ENCODE peak calls at places on chromosomes 6 and 20, in six cellular contexts. O is esophagus squamous epithelium, W is spleen, N is fibroblast of pulmonary artery, X is ovary, L is transverse colon. Y is an unnamed sample.

GRCh38 chr20:43096471-43096870 is 93.2 kb downstream of the PTPRT start:
- DNase-seq in O (no peak), L (no peak), W (no peak), N (no peak), X (no peak), Y (no peak)

GRCh38 chr6:44696099-44696498 is 308.6 kb downstream of the CDC5L start:
- DNase-seq in W (no peak), L (no peak), O (no peak), N (peak), X (no peak), Y (peak)

GRCh38 chr6:36682328-36683144 is 4.0 kb downstream of the CDKN1A start:
- DNase-seq in O (no peak), L (peak), N (no peak), W (peak), X (no peak), Y (peak)

GRCh38 chr20:699811-700338 is 24.3 kb upstream of the SCRT2 start:
- DNase-seq in O (no peak), L (no peak), X (no peak), N (no peak), W (peak), Y (no peak)

GRCh38 chr6:39426057-39426592 is 103.6 kb upstream of the KCNK16 start:
- DNase-seq in L (no peak), N (peak), O (no peak), W (no peak), X (no peak), Y (peak)

GRCh38 chr20:57388953-57389694 is 2.1 kb upstream of the RBM38 start:
- DNase-seq in O (peak), L (peak), N (peak), W (peak), X (peak), Y (peak)

GRCh38 chr6:34237722-34238506 is 1.2 kb downstream of the HMGA1 start:
- DNase-seq in O (no peak), X (peak), W (peak), L (peak), N (no peak), Y (peak)

GRCh38 chr6:36197739-36198221 is 1.2 kb downstream of the BRPF3 start:
- DNase-seq in X (peak), L (no peak), W (peak), O (no peak), N (no peak), Y (no peak)

GRCh38 chr6:158627168-158627939 is 17.2 kb downstream of the DYNLT1 start:
- DNase-seq in L (no peak), W (no peak), O (no peak), X (no peak), N (no peak), Y (no peak)

GRCh38 chr20:44488551-44488950 is 12.9 kb downstream of the TTPAL start:
- DNase-seq in O (no peak), L (no peak), X (no peak), W (no peak), N (no peak), Y (no peak)

GRCh38 chr6:71349395-71349794 is 60.8 kb downstream of the OGFRL1 start:
- DNase-seq in X (no peak), L (no peak), N (peak), W (no peak), O (no peak), Y (peak)

GRCh38 chr20:14604143-14604542 is 266.7 kb upstream of the FLRT3 start:
- DNase-seq in N (no peak), O (no peak), X (no peak), L (no peak), W (no peak), Y (no peak)

GRCh38 chr6:147054158-147054557 is 150.1 kb upstream of the STXBP5 start:
- DNase-seq in X (no peak), W (no peak), O (no peak), N (no peak), L (no peak), Y (no peak)

GRCh38 chr6:112037783-112038216 is 16.1 kb upstream of the CCN6 start:
- DNase-seq in L (peak), X (no peak), O (no peak), W (no peak), N (peak), Y (peak)

GRCh38 chr6:88872962-88873361 is 90.5 kb downstream of the RNGTT start:
- DNase-seq in L (no peak), X (no peak), O (no peak), W (no peak), N (no peak), Y (no peak)

GRCh38 chr6:53741417-53741816 is 53.4 kb upstream of the LRRC1 start:
- DNase-seq in N (no peak), L (no peak), X (no peak), O (no peak), W (no peak), Y (peak)

GRCh38 chr6:157456524-157456829 is 75.5 kb downstream of the ZDHHC14 start:
- DNase-seq in O (no peak), N (no peak), W (no peak), X (no peak), L (no peak), Y (no peak)

GRCh38 chr6:124203106-124203811 is 399.6 kb downstream of the NKAIN2 start:
- DNase-seq in X (no peak), L (no peak), N (peak), O (no peak), W (no peak), Y (peak)

GRCh38 chr6:141165012-141165411 is 967.7 kb upstream of the GJE1 start:
- DNase-seq in W (no peak), X (no peak), N (no peak), L (no peak), O (no peak), Y (no peak)

GRCh38 chr6:39933669-39934059 is 598 bp downstream of the MOCS1 start:
- DNase-seq in X (no peak), N (no peak), L (no peak), W (no peak), O (no peak), Y (no peak)

GRCh38 chr20:46144626-46145025 is 26.5 kb downstream of the CD40 start:
- DNase-seq in L (no peak), W (no peak), X (no peak), N (no peak), O (no peak), Y (no peak)

GRCh38 chr20:8803065-8803464 is 265.8 kb upstream of the PLCB4 start:
- DNase-seq in O (no peak), W (no peak), X (no peak), N (peak), L (no peak), Y (no peak)

GRCh38 chr20:8801686-8802085 is 267.2 kb upstream of the PLCB4 start:
- DNase-seq in O (no peak), L (no peak), W (no peak), X (no peak), N (no peak), Y (no peak)

GRCh38 chr20:8798505-8798904 is 270.4 kb upstream of the PLCB4 start:
- DNase-seq in L (no peak), N (peak), W (no peak), O (no peak), X (no peak), Y (peak)

GRCh38 chr20:8796088-8796665 is 272.7 kb upstream of the PLCB4 start:
- DNase-seq in L (no peak), O (no peak), W (no peak), X (no peak), N (peak), Y (peak)

DNA sequence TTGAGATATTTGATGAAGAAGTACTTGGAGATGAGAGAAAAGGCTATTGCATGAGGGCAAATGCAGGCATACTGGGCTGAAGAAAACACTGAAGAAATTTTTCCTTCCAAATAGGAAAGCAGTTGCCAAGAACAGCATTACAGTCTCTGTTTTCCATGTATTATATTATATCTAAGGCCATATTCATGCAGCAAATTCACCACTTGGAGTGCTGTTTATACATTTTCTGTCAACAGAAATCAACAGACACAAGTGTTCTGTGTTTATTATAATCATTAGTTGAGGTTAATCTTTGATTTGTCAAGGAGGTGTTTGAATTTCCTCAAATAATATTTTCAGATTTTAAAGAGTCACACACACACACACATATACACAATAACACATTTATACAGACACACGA is 268.8 kb upstream of the PLCB4 start:
- DNase-seq in L (no peak), N (no peak), W (no peak), O (no peak), X (no peak), Y (no peak)
- TF ChIP-seq CTCF in L (no peak), N (peak), W (no peak), O (no peak), X (no peak), Y (peak)

GRCh38 chr6:18053555-18054445 is 66.4 kb upstream of the KIF13A start:
- DNase-seq in O (no peak), W (no peak), N (no peak), X (no peak), L (no peak), Y (no peak)

GRCh38 chr6:18055714-18056382 is 66.6 kb downstream of the NHLRC1 start:
- DNase-seq in N (no peak), X (no peak), L (no peak), O (no peak), W (no peak), Y (no peak)

GRCh38 chr6:18048953-18049630 is 61.7 kb upstream of the KIF13A start:
- DNase-seq in L (no peak), X (no peak), W (no peak), O (no peak), N (no peak), Y (no peak)

GRCh38 chr6:18055098-18055497 is 67.4 kb downstream of the NHLRC1 start:
- DNase-seq in O (no peak), L (no peak), N (no peak), X (no peak), W (no peak), Y (no peak)

DNA sequence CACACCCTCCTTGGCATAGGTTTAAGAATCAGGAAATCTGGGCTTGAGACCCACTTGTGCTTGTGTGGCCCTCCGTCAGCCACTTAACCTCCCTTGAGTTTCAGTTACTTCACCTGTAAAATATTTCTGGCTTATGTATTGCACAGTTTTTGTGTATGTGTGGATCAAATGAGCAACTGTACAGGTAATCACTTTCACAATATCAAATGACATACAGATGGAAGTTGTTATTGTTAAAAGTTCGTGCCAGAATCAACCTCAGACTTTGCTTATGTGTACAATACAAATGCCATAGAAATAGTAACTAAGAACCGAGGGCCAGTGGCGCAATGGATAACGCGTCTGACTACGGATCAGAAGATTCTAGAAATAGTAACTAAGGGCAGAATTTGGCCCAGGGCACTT is 65.6 kb upstream of the KIF13A start:
- DNase-seq in L (no peak), O (no peak), N (peak), W (no peak), X (no peak), Y (peak)
- H3K4me3 ChIP-seq in L (no peak), O (no peak), N (no peak), W (no peak), X (no peak), Y (no peak)

GRCh38 chr6:74343804-74344203 is 647.8 kb downstream of the CD109 start:
- DNase-seq in N (peak), O (no peak), X (no peak), W (no peak), L (no peak), Y (no peak)
- TF ChIP-seq CTCF in N (peak), O (no peak), X (no peak), W (no peak), L (no peak), Y (no peak)

DNA sequence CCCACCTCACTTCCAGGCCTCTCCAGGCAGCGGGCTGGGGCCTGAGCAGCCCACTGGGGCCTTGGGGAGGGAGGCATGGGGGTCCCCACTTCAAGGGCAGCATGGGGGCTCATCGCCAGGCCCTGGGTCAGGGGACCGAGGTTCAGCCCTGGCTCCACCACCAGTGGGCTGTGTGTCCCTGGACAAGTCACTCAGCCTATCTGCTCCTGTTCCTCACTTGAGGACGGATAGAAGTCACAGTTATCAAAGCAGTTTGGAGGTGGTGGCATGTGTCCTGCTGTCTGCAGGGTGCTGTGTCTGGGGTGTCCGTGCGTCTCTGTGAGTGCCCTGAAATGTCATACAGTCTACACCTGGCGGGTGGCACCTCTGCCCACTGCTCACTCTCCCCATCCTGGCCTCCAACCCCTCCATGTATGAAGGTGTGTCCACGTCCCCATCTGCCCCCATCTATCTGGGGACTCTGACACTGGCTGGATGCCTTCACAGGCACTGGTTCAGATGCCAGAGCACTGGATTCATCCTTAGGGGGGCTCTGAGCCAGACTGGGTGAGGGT is 3.6 kb downstream of the EEF1A2 start:
- DNase-seq in O (no peak), N (no peak), L (no peak), W (no peak), X (no peak), Y (no peak)
- H3K4me3 ChIP-seq in O (no peak), N (no peak), L (no peak), W (no peak), X (no peak), Y (no peak)

DNA sequence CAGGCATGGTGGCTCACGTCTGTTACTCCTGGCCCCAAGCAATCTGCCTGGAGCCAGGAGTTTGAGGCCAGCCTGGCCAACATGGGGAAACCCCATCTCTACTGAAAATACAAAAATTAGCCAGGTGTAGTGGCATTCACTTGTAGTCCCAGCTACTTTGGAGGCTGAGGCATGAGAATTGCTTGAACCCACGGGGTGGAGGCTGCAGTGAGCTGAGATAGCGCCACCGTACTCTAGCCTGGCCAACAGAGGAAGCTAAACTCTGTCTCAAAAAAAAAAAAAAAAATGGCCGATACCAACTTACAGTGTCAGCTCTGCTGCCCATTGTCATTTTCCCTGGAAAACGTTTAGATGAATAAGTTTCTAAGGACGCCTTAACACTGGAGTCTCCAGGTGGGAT is 489.9 kb downstream of the TFAP2A start:
- DNase-seq in X (no peak), W (no peak), L (no peak), O (no peak), N (no peak), Y (no peak)
- TF ChIP-seq CTCF in X (no peak), W (no peak), L (no peak), O (no peak), N (no peak), Y (no peak)

GRCh38 chr6:2993755-2994317 is 5.9 kb upstream of the NQO2 start:
- DNase-seq in X (no peak), N (no peak), L (no peak), O (no peak), W (no peak), Y (no peak)

GRCh38 chr6:2989332-2990178 is 10.1 kb upstream of the NQO2 start:
- DNase-seq in N (peak), W (peak), L (peak), O (peak), X (peak), Y (peak)

GRCh38 chr6:2990179-2990931 is 9.3 kb upstream of the NQO2 start:
- DNase-seq in W (no peak), O (no peak), N (peak), X (peak), L (peak), Y (peak)

GRCh38 chr6:2990932-2991506 is 8.7 kb upstream of the NQO2 start:
- DNase-seq in N (no peak), O (no peak), X (no peak), L (no peak), W (no peak), Y (no peak)

DNA sequence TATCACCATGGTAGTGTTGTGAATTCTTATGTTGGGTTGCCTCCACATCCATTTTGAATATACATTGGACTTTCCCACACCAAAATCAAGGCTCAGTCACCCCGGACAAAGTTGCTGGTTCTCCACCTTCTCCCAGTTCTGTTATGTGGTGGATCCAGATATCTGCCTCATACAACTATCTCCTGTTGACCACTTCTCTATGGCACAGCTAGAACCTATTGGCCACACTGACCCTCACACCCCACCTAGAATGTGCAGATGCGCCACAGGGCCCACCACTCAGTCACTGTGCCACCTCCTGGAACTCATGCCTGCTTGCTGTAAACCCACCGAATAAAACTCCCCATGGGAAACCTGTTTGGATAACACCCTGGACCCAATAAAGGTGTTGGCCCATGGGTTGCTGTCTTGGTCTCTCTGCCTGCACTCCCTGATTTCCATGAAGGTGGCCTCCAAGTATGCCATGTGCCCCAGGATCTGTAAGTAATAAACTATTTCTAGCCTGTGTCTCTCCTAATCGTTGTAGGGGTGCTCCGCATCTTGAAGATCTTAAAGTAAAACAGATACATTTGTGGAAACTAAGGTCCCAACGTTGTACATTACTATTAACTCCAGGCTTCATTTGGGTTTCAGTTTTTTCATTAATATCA is 7.2 kb upstream of the NQO2 start:
- DNase-seq in O (no peak), L (no peak), X (no peak), N (no peak), W (no peak), Y (no peak)
- H3K4me3 ChIP-seq in O (no peak), L (no peak), X (no peak), N (no peak), W (no peak), Y (no peak)

DNA sequence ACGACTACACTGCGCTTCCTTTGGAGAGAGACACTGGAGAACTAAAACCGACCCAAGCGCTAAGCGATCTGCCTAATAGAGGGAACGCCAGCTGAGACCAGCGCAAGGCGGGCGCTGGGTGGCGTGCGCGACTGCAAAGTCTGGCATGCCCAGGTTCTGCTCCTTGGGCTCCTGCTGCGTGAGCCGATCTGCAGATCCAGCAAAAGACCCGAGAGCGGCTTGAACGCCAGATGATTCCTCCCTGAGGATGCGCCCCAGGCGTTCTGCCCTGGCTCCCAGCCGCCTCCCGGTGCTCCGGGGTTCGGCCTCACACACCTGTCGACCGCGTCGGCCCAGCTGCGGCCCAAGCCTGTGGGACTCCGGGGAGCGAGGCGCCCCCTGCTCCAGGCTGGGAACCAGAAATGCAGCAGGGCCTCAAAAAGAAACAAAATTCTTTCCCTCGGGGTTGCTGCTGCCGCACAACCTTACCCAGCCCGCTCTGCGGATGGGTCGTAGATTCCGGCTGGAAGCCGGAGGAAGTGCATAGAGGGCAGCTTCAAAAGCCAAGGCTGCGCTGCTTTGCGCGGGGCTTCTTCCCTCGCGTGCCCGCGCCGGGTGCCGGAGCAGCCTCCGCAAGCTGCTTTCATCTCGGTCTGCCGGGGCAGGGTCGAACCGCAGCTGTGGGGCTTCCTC is 17.9 kb upstream of the PRDM13 start:
- DNase-seq in O (no peak), N (peak), W (peak), L (peak), X (peak), Y (peak)
- TF ChIP-seq CTCF in O (peak), N (peak), W (peak), L (peak), X (peak), Y (peak)

GRCh38 chr6:131023834-131024504 is 39.1 kb downstream of the EPB41L2 start:
- DNase-seq in N (peak), W (no peak), O (no peak), X (no peak), L (no peak), Y (peak)
- H3K4me3 ChIP-seq in N (peak), W (no peak), O (no peak), X (no peak), L (no peak), Y (no peak)

GRCh38 chr6:96837138-96837971 is at the start of gene GPR63:
- DNase-seq in O (no peak), X (peak), N (peak), L (peak), W (peak), Y (peak)
- TF ChIP-seq CTCF in O (no peak), X (no peak), N (no peak), L (no peak), W (no peak), Y (no peak)

GRCh38 chr20:34559311-34560140 is 1.0 kb downstream of the MAP1LC3A start:
- DNase-seq in N (no peak), O (no peak), L (no peak), X (peak), W (peak), Y (no peak)
- H3K4me3 ChIP-seq in N (peak), O (peak), L (peak), X (peak), W (peak), Y (peak)

Y was measured in fibroblast of villous mesenchyme.